ENCODE peak calls at places on chromosomes 2 and 18, in nine cellular contexts. J is epithelial cell of esophagus, O is OCI-LY7, M is RWPE1, C is lower lobe of right lung, N is transverse colon, V is Calu3, P is HCT116, B is psoas muscle. A is an unnamed sample.

GRCh38 chr2:233553366-233553765 is 13.2 kb downstream of the USP40 start:
- DNase-seq in J (no peak), V (no peak), N (no peak), B (no peak), P (no peak), M (no peak), O (no peak), C (no peak), A (no peak)

GRCh38 chr18:72409923-72410322 is 134.2 kb downstream of the CBLN2 start:
- DNase-seq in M (no peak), O (no peak), J (no peak), P (no peak), V (no peak), B (no peak), C (no peak), N (no peak), A (no peak)

GRCh38 chr2:57105694-57106093 is 921.9 kb downstream of the CCDC85A start:
- DNase-seq in M (no peak), P (no peak), O (no peak), V (no peak), J (no peak), B (no peak), N (no peak), C (no peak), A (no peak)

GRCh38 chr2:88600038-88600465 is 27.2 kb downstream of the EIF2AK3 start:
- DNase-seq in J (peak), N (peak), V (peak), O (peak), C (no peak), P (peak), B (no peak), M (peak), A (peak)

GRCh38 chr2:147977679-147978078 is 42.9 kb downstream of the ORC4 start:
- DNase-seq in P (no peak), V (no peak), B (no peak), O (no peak), N (no peak), C (no peak), J (no peak), M (no peak), A (no peak)

GRCh38 chr2:44120428-44120827 is 48.2 kb upstream of the PPM1B start:
- DNase-seq in P (no peak), C (no peak), J (peak), M (peak), V (no peak), N (no peak), O (no peak), B (no peak), A (no peak)

GRCh38 chr2:233498126-233498525 is 68.5 kb downstream of the USP40 start:
- DNase-seq in N (no peak), P (no peak), O (peak), C (no peak), J (no peak), M (no peak), V (no peak), B (no peak), A (no peak)

GRCh38 chr18:62718268-62718800 is 3.0 kb downstream of the PHLPP1 start:
- DNase-seq in P (no peak), C (no peak), M (no peak), B (no peak), N (no peak), J (no peak), V (no peak), O (no peak), A (no peak)

GRCh38 chr2:191463790-191464189 is 214.1 kb upstream of the NABP1 start:
- DNase-seq in C (no peak), M (no peak), B (no peak), N (no peak), V (no peak), O (no peak), P (no peak), J (no peak), A (no peak)

GRCh38 chr2:169324581-169325260 is 37.6 kb downstream of the LRP2 start:
- DNase-seq in P (no peak), C (no peak), N (no peak), J (peak), M (no peak), B (no peak), O (no peak), V (no peak), A (no peak)

GRCh38 chr2:203583084-203583695 is 48.1 kb upstream of the RAPH1 start:
- DNase-seq in V (no peak), B (no peak), N (no peak), M (no peak), J (peak), P (no peak), C (no peak), O (no peak), A (no peak)

GRCh38 chr2:134411279-134411827 is 157.5 kb downstream of the MGAT5 start:
- DNase-seq in M (no peak), C (no peak), O (peak), N (no peak), P (no peak), B (no peak), V (no peak), J (no peak), A (no peak)

GRCh38 chr2:173027181-173028128 is 48.2 kb upstream of the MAP3K20 start:
- DNase-seq in B (peak), V (peak), N (peak), O (peak), P (peak), C (peak), M (peak), J (peak), A (peak)

GRCh38 chr2:137228566-137228965 is 463.2 kb downstream of the THSD7B start:
- DNase-seq in C (no peak), M (peak), O (no peak), P (no peak), N (no peak), J (peak), V (no peak), B (no peak), A (no peak)

GRCh38 chr18:11591957-11592356 is 17.4 kb upstream of the SLC35G4 start:
- DNase-seq in J (no peak), M (no peak), V (no peak), C (no peak), N (no peak), O (peak), P (no peak), B (no peak), A (no peak)
- TF ChIP-seq CTCF in J (no peak), M (no peak), V (no peak), C (no peak), N (no peak), O (peak), P (no peak), B (no peak), A (no peak)

GRCh38 chr2:236985940-236986339 is 99.7 kb upstream of the COPS8 start:
- DNase-seq in P (no peak), B (no peak), M (no peak), N (no peak), C (no peak), O (no peak), J (peak), V (no peak), A (no peak)
- TF ChIP-seq CTCF in P (no peak), B (no peak), M (no peak), N (no peak), C (no peak), O (no peak), J (no peak), V (no peak), A (no peak)

GRCh38 chr2:20653695-20654306 is 2.9 kb upstream of the HS1BP3 start:
- DNase-seq in B (peak), J (no peak), O (no peak), M (no peak), N (no peak), P (no peak), V (no peak), C (peak), A (no peak)
- TF ChIP-seq CTCF in B (no peak), J (no peak), O (peak), M (no peak), N (no peak), P (peak), V (no peak), C (no peak), A (no peak)

DNA sequence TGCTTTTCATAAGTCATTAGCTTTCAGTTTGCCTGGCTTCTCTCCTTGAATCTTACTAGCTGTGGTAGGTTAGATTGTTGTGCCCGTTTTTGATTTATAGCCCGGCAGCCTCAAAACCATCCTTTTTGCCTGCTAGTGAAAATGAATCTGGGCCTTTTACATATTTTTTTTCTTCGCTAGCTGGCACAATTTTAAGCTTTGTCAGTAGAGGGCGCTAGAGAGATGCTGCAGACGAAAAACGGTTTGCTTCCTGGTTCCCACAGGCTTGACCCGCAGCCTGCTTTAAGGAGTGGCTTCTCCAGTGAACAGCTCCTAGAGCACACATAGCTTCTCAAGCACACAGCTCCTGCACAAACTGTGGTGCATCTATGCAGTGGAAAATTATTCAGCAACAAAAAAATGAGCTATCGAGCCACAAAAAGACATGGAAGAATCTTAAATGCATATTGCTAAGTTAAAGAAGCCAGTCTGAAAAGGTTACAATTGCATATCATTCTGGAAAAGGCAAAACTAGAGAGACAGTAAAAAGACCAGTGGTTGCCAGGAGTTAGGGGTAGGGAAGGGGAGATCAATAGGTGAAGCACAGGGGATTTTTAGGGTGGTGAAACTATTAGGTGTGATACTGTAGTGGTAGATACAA is 47.9 kb downstream of the E2F6 start:
- DNase-seq in C (no peak), V (peak), O (peak), J (peak), M (no peak), N (no peak), P (no peak), B (no peak), A (no peak)
- TF ChIP-seq CTCF in C (peak), V (peak), O (peak), J (peak), M (peak), N (peak), P (peak), B (peak), A (peak)

DNA sequence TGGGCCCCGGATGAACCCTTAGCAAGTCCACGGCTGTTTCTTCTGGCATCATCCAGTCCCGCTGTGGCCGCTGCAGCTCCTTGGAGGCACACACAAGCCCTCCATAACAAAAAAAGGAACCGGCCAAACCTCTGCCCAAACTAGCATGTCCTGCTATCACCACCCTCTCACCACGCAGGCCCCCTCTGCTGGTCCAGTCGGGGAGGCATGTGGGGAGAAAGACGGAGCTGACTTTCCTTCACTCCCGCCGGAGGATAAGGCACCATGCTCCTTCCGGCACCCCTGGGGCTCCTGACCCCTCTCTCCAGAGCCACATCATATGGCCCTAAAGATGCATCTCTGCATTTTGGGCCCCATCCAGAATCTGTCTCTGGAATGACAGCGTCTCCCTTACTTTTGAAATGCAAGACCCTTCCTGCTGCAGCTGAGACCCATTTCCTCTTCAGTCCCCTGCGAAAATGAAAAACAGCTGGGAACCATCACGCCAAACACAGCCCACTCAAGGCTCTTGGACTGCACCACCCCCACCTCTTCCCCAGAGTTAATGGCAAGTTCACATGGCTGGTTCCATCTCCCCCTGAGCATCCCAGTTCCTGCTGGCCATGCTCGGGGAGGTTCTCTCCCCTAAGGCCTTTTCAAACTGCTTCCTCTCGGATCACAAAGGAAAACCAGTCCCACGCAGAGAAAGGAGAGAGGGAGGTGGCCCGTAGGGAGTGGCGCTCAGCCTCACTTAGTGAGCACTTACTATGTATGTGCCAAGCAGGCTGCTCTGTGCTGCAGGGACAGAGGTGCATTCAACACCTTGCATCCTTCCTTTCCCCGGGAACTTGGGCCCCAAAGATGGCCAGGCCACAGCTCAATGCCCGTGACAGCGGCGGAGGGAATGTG is 35.2 kb upstream of the MLPH start:
- DNase-seq in M (no peak), P (no peak), C (no peak), V (no peak), N (no peak), B (no peak), O (no peak), J (no peak), A (no peak)
- TF ChIP-seq CTCF in M (no peak), P (no peak), C (no peak), V (no peak), N (no peak), B (no peak), O (no peak), J (no peak), A (no peak)

DNA sequence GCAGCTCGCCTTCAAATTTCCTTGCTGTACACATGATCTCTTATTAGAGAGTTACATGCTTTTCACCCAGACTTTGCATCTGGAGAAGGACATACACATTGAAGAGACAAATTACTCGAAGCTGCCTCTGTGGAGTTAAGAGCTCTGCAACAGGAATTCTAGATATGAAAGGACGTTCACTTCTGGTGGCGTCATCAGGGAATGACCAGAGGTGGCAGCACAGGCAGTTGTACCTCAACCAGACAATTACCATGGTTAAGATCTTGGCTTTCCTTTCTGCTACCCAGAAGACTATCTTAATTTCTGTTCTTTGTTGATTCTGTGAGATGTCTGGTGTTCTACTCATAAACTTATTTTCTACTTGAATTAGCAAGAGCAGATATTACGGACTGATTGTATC is 39.1 kb upstream of the MC4R start:
- DNase-seq in M (no peak), P (peak), O (peak), B (no peak), N (no peak), V (peak), J (peak), C (no peak), A (no peak)
- TF ChIP-seq CTCF in M (no peak), P (peak), O (peak), B (no peak), N (no peak), V (no peak), J (peak), C (no peak), A (no peak)

GRCh38 chr2:127370010-127370409 is 17.8 kb downstream of the MAP3K2 start:
- DNase-seq in C (no peak), N (no peak), B (no peak), V (no peak), J (no peak), M (no peak), P (no peak), O (no peak), A (no peak)

GRCh38 chr2:127361929-127362328 is 25.8 kb downstream of the MAP3K2 start:
- DNase-seq in N (no peak), O (no peak), B (no peak), C (no peak), M (no peak), V (no peak), J (no peak), P (no peak), A (no peak)

GRCh38 chr2:127362971-127363370 is 24.8 kb downstream of the MAP3K2 start:
- DNase-seq in M (no peak), N (no peak), J (no peak), C (no peak), P (no peak), B (no peak), V (no peak), O (no peak), A (no peak)

GRCh38 chr2:127362486-127362885 is 25.3 kb downstream of the MAP3K2 start:
- DNase-seq in B (no peak), J (no peak), N (no peak), M (no peak), P (no peak), C (no peak), V (no peak), O (no peak), A (no peak)

DNA sequence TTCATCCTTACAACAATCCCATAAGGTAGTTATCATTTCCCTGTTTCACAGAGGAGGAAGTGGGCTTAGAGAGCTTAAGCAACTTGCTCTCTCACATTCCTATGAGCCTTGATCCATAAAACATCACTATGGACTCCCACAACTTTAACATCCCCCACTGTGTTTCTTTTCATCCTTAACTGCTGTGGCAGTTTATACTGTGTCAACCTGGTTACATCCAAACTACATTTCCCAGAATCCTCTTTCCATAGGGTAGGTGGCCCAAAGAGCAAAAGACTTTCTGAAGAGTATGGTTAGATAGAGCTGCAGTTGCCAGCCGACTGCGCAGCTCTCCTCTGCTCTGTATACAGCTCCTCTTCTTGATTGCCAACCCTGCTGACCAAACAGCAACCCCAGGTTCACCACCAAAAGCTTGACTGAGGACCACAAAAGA is 22.5 kb downstream of the MAP3K2 start:
- DNase-seq in O (no peak), M (no peak), P (no peak), C (no peak), N (no peak), B (no peak), V (no peak), J (no peak), A (no peak)
- TF ChIP-seq CTCF in O (no peak), M (no peak), P (no peak), C (no peak), N (no peak), B (no peak), V (no peak), J (no peak), A (no peak)

GRCh38 chr2:103289101-103289725 is 527.4 kb downstream of the TMEM182 start:
- DNase-seq in V (no peak), P (no peak), N (no peak), B (no peak), O (no peak), J (no peak), M (no peak), C (no peak), A (no peak)

GRCh38 chr2:103293266-103293583 is 531.4 kb downstream of the TMEM182 start:
- DNase-seq in J (no peak), C (no peak), P (no peak), B (no peak), M (no peak), N (no peak), V (no peak), O (no peak), A (no peak)

GRCh38 chr2:103292570-103293265 is 530.9 kb downstream of the TMEM182 start:
- DNase-seq in V (no peak), J (no peak), N (no peak), P (no peak), O (no peak), C (no peak), M (no peak), B (no peak), A (no peak)
- TF ChIP-seq CTCF in V (no peak), J (no peak), N (no peak), P (no peak), O (peak), C (no peak), M (no peak), B (no peak), A (no peak)

DNA sequence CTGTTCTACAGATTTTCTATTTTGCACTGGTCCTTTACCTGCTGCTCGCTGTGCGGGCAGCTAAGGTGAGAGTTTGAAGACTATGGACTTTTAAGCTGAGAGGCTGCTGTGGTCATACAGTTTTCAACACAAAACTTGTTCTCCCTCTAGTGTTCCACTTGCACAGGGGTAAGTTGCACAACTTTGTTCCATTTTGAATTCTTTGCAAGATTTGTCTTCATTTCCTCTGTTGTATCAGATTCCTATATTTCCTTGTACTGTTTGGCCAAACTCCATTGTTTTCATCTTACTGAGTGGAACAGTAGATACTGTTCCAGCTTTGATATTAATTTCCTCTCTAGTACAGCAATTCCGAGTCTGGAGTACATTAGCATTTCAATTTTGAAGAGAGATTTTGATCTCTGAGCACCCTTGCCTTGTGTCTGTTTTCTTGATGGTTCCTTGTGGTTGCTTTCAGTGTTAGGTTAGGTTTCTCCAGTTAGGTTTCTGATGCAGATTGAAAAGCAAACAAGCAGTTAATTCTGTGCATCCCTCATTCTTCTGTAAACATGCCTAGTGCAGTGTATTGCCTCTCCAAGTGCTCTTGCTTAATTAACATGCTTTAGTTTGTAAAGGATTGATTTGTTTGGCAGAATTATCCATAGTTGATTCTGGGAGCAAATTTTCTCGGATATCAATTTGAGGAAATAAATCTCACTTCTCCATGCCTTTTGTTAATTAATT is 188.8 kb downstream of the PTPRM start:
- DNase-seq in B (no peak), J (peak), V (no peak), P (no peak), O (no peak), N (no peak), M (no peak), C (no peak), A (no peak)
- TF ChIP-seq CTCF in B (peak), J (peak), V (no peak), P (no peak), O (no peak), N (no peak), M (no peak), C (peak), A (no peak)

DNA sequence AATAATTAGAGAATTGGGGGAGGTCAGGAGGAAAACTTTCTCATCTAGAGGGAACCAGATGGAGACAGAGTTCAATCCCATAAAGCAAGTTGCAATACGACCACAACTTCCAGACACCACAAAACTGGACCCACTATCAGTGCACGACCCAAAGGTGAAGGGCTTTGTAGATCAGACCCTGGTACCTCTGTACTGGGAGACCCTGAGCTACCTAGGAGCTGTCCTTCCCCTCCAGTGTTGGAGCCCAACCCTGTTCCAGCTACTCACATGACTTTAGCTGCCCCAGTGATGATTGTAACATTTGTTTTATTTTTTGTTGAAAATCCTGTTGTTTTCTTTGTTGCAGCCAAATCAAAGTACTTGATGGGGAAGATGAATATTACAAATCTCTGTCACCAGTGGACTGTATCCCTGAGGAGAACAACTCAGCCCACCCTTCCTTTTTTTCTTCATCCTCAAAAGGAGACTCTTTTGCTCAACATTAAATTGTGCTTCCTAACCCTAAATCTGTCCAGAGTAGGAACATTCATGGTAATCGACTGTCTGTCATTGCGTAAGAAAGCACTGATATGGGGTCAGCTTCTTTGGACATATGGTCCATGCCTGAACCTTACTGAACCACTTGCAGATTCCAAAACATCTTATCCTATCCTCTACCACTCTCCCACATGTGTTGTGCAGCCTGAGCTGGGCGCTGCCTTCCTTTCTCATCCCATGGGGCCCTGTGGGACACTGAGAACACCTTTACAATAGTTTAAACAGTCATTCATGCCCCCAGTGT is 62.3 kb upstream of the SP5 start:
- DNase-seq in C (no peak), V (no peak), N (no peak), O (no peak), M (no peak), P (no peak), B (no peak), J (no peak), A (no peak)
- TF ChIP-seq CTCF in C (no peak), V (no peak), N (no peak), O (no peak), M (no peak), P (no peak), B (no peak), J (no peak), A (no peak)

A was measured in GM20000.